ENCODE peak calls at places on chromosomes 16 and 17, in six cellular contexts. One of them, this sample, is unnamed. For H3K36me3 and H3K27me3, the result is how much of the 10 kb centered on the place peaks cover.

GRCh38 chr17:49942918-49943317 is 26.1 kb upstream of the DLX4 start:
- DNase-seq in naive thymus-derived CD4-positive, alpha-beta T cell: no peak
- DNase-seq in PC-9: no peak
- DNase-seq in tibial nerve: no peak
- DNase-seq in BE2C: no peak
- DNase-seq in adipocyte: no peak
- DNase-seq in this sample: no peak

GRCh38 chr17:69287168-69287567 is 39.8 kb downstream of the ABCA5 start:
- DNase-seq in tibial nerve: no peak
- DNase-seq in adipocyte: no peak
- DNase-seq in BE2C: no peak
- DNase-seq in PC-9: no peak
- DNase-seq in naive thymus-derived CD4-positive, alpha-beta T cell: no peak
- DNase-seq in this sample: no peak

GRCh38 chr17:66087073-66087472 is 104.9 kb downstream of the CEP112 start:
- DNase-seq in tibial nerve: no peak
- DNase-seq in naive thymus-derived CD4-positive, alpha-beta T cell: no peak
- DNase-seq in BE2C: no peak
- DNase-seq in adipocyte: peak
- DNase-seq in PC-9: no peak
- DNase-seq in this sample: no peak

GRCh38 chr16:48622456-48623303 is 12.7 kb upstream of the N4BP1 start:
- DNase-seq in BE2C: no peak
- DNase-seq in adipocyte: no peak
- DNase-seq in tibial nerve: no peak
- DNase-seq in naive thymus-derived CD4-positive, alpha-beta T cell: no peak
- DNase-seq in PC-9: no peak
- DNase-seq in this sample: no peak

GRCh38 chr16:64174327-64174726 is 947.5 kb downstream of the CDH11 start:
- DNase-seq in adipocyte: no peak
- DNase-seq in PC-9: no peak
- DNase-seq in BE2C: no peak
- DNase-seq in tibial nerve: no peak
- DNase-seq in naive thymus-derived CD4-positive, alpha-beta T cell: no peak
- DNase-seq in this sample: no peak

GRCh38 chr16:1971678-1972489 is at the start of gene TBL3:
- DNase-seq in adipocyte: peak
- DNase-seq in naive thymus-derived CD4-positive, alpha-beta T cell: peak
- DNase-seq in PC-9: peak
- DNase-seq in BE2C: peak
- DNase-seq in tibial nerve: peak
- DNase-seq in this sample: peak

GRCh38 chr16:914453-914852 is 56.3 kb downstream of the LMF1 start:
- DNase-seq in adipocyte: no peak
- DNase-seq in PC-9: no peak
- DNase-seq in naive thymus-derived CD4-positive, alpha-beta T cell: no peak
- DNase-seq in tibial nerve: no peak
- DNase-seq in BE2C: no peak
- DNase-seq in this sample: no peak

GRCh38 chr17:17235212-17236174 is 1.5 kb downstream of the FLCN start:
- DNase-seq in BE2C: no peak
- DNase-seq in tibial nerve: no peak
- DNase-seq in adipocyte: peak
- DNase-seq in naive thymus-derived CD4-positive, alpha-beta T cell: no peak
- DNase-seq in PC-9: peak
- DNase-seq in this sample: no peak

GRCh38 chr17:49454050-49454449 is 39.4 kb upstream of the PHB1 start:
- DNase-seq in tibial nerve: peak
- DNase-seq in PC-9: no peak
- DNase-seq in BE2C: no peak
- DNase-seq in naive thymus-derived CD4-positive, alpha-beta T cell: no peak
- DNase-seq in adipocyte: no peak
- DNase-seq in this sample: no peak

GRCh38 chr17:13721705-13722104 is 120.0 kb upstream of the HS3ST3A1 start:
- DNase-seq in tibial nerve: no peak
- DNase-seq in PC-9: no peak
- DNase-seq in BE2C: no peak
- DNase-seq in naive thymus-derived CD4-positive, alpha-beta T cell: no peak
- DNase-seq in adipocyte: no peak
- DNase-seq in this sample: no peak

GRCh38 chr16:81778861-81779539 is at the start of gene PLCG2:
- DNase-seq in BE2C: peak
- DNase-seq in adipocyte: peak
- DNase-seq in tibial nerve: peak
- DNase-seq in PC-9: peak
- DNase-seq in naive thymus-derived CD4-positive, alpha-beta T cell: peak
- DNase-seq in this sample: peak

GRCh38 chr17:44795928-44796327 is 34.2 kb downstream of the GJC1 start:
- DNase-seq in BE2C: no peak
- DNase-seq in adipocyte: no peak
- DNase-seq in tibial nerve: no peak
- DNase-seq in PC-9: no peak
- DNase-seq in naive thymus-derived CD4-positive, alpha-beta T cell: no peak
- DNase-seq in this sample: no peak

GRCh38 chr16:14346278-14347142 is 275.4 kb downstream of the MRTFB start:
- DNase-seq in BE2C: no peak
- DNase-seq in PC-9: no peak
- DNase-seq in adipocyte: no peak
- DNase-seq in tibial nerve: no peak
- DNase-seq in naive thymus-derived CD4-positive, alpha-beta T cell: no peak
- DNase-seq in this sample: no peak

GRCh38 chr16:74991593-74992403 is 6.9 kb upstream of the WDR59 start:
- DNase-seq in naive thymus-derived CD4-positive, alpha-beta T cell: no peak
- DNase-seq in BE2C: no peak
- DNase-seq in tibial nerve: no peak
- DNase-seq in PC-9: no peak
- DNase-seq in adipocyte: no peak
- DNase-seq in this sample: no peak

GRCh38 chr16:69444873-69445517 is 20.6 kb downstream of the CYB5B start:
- DNase-seq in BE2C: no peak
- DNase-seq in naive thymus-derived CD4-positive, alpha-beta T cell: no peak
- DNase-seq in adipocyte: peak
- DNase-seq in PC-9: no peak
- DNase-seq in tibial nerve: no peak
- DNase-seq in this sample: no peak

GRCh38 chr17:5118219-5118618 is 2.4 kb downstream of the USP6 start:
- DNase-seq in PC-9: no peak
- DNase-seq in tibial nerve: peak
- DNase-seq in BE2C: no peak
- DNase-seq in naive thymus-derived CD4-positive, alpha-beta T cell: no peak
- DNase-seq in adipocyte: no peak
- DNase-seq in this sample: no peak

GRCh38 chr16:15509051-15509592 is 74.7 kb downstream of the BMERB1 start:
- DNase-seq in PC-9: no peak
- DNase-seq in adipocyte: no peak
- DNase-seq in tibial nerve: no peak
- DNase-seq in naive thymus-derived CD4-positive, alpha-beta T cell: no peak
- DNase-seq in BE2C: no peak
- DNase-seq in this sample: no peak

GRCh38 chr16:77236063-77236511 is 36.9 kb downstream of the SYCE1L start:
- DNase-seq in adipocyte: peak
- DNase-seq in BE2C: peak
- DNase-seq in naive thymus-derived CD4-positive, alpha-beta T cell: peak
- DNase-seq in tibial nerve: peak
- DNase-seq in PC-9: peak
- DNase-seq in this sample: peak

GRCh38 chr17:27741361-27741861 is 58.9 kb downstream of the NOS2 start:
- DNase-seq in adipocyte: no peak
- DNase-seq in PC-9: no peak
- DNase-seq in tibial nerve: no peak
- DNase-seq in BE2C: no peak
- DNase-seq in naive thymus-derived CD4-positive, alpha-beta T cell: no peak
- DNase-seq in this sample: no peak

GRCh38 chr17:57597101-57597500 is 148.0 kb downstream of the CCDC182 start:
- DNase-seq in BE2C: no peak
- DNase-seq in naive thymus-derived CD4-positive, alpha-beta T cell: no peak
- DNase-seq in tibial nerve: no peak
- DNase-seq in adipocyte: no peak
- DNase-seq in PC-9: no peak
- DNase-seq in this sample: no peak

GRCh38 chr16:57608462-57609113 is 19.8 kb upstream of the ADGRG1 start:
- DNase-seq in BE2C: no peak
- DNase-seq in naive thymus-derived CD4-positive, alpha-beta T cell: no peak
- DNase-seq in tibial nerve: no peak
- DNase-seq in adipocyte: no peak
- DNase-seq in PC-9: no peak
- DNase-seq in this sample: no peak

GRCh38 chr17:39920218-39921210 is 2.1 kb upstream of the GSDMB start:
- DNase-seq in tibial nerve: no peak
- DNase-seq in adipocyte: no peak
- DNase-seq in BE2C: peak
- DNase-seq in naive thymus-derived CD4-positive, alpha-beta T cell: no peak
- DNase-seq in PC-9: no peak
- DNase-seq in this sample: peak

GRCh38 chr16:29765167-29766032 is 12.7 kb upstream of the ZG16 start:
- DNase-seq in naive thymus-derived CD4-positive, alpha-beta T cell: no peak
- DNase-seq in adipocyte: no peak
- DNase-seq in BE2C: no peak
- DNase-seq in tibial nerve: no peak
- DNase-seq in PC-9: peak
- DNase-seq in this sample: no peak

GRCh38 chr17:62968445-62968923 is 2.4 kb downstream of the TANC2 start:
- DNase-seq in PC-9: peak
- DNase-seq in tibial nerve: no peak
- DNase-seq in adipocyte: peak
- DNase-seq in BE2C: peak
- DNase-seq in naive thymus-derived CD4-positive, alpha-beta T cell: no peak
- DNase-seq in this sample: peak

GRCh38 chr16:27690604-27691003 is 140.7 kb downstream of the KATNIP start:
- DNase-seq in adipocyte: no peak
- DNase-seq in tibial nerve: no peak
- DNase-seq in BE2C: no peak
- DNase-seq in naive thymus-derived CD4-positive, alpha-beta T cell: no peak
- DNase-seq in PC-9: peak
- DNase-seq in this sample: no peak

GRCh38 chr16:75074920-75075687 is 41.5 kb downstream of the LDHD start:
- DNase-seq in PC-9: no peak
- DNase-seq in tibial nerve: no peak
- DNase-seq in naive thymus-derived CD4-positive, alpha-beta T cell: peak
- DNase-seq in adipocyte: no peak
- DNase-seq in BE2C: no peak
- DNase-seq in this sample: peak

GRCh38 chr17:7781467-7781866 is 52.5 kb upstream of the KDM6B start:
- DNase-seq in PC-9: no peak
- DNase-seq in tibial nerve: no peak
- DNase-seq in naive thymus-derived CD4-positive, alpha-beta T cell: no peak
- DNase-seq in BE2C: no peak
- DNase-seq in adipocyte: no peak
- DNase-seq in this sample: peak

GRCh38 chr17:66348605-66349165 is 46.3 kb downstream of the PRKCA start:
- DNase-seq in naive thymus-derived CD4-positive, alpha-beta T cell: no peak
- DNase-seq in PC-9: peak
- DNase-seq in BE2C: peak
- DNase-seq in adipocyte: peak
- DNase-seq in tibial nerve: no peak
- DNase-seq in this sample: no peak

GRCh38 chr17:75493476-75494129 is 21.7 kb downstream of the CASKIN2 start:
- DNase-seq in naive thymus-derived CD4-positive, alpha-beta T cell: no peak
- DNase-seq in PC-9: no peak
- DNase-seq in BE2C: no peak
- DNase-seq in adipocyte: no peak
- DNase-seq in tibial nerve: no peak
- DNase-seq in this sample: no peak
- H3K36me3 ChIP-seq in naive thymus-derived CD4-positive, alpha-beta T cell: under half
- H3K36me3 ChIP-seq in PC-9: under half
- H3K36me3 ChIP-seq in BE2C: under half
- H3K36me3 ChIP-seq in adipocyte: half or more
- H3K36me3 ChIP-seq in tibial nerve: half or more
- H3K36me3 ChIP-seq in this sample: under half

GRCh38 chr17:29726721-29727252 is 104.1 kb upstream of the CORO6 start:
- DNase-seq in BE2C: peak
- DNase-seq in adipocyte: no peak
- DNase-seq in tibial nerve: no peak
- DNase-seq in PC-9: no peak
- DNase-seq in naive thymus-derived CD4-positive, alpha-beta T cell: no peak
- DNase-seq in this sample: peak
- H3K4me3 ChIP-seq in BE2C: peak
- H3K4me3 ChIP-seq in adipocyte: no peak
- H3K4me3 ChIP-seq in tibial nerve: no peak
- H3K4me3 ChIP-seq in PC-9: no peak
- H3K4me3 ChIP-seq in naive thymus-derived CD4-positive, alpha-beta T cell: no peak
- H3K4me3 ChIP-seq in this sample: no peak

DNA sequence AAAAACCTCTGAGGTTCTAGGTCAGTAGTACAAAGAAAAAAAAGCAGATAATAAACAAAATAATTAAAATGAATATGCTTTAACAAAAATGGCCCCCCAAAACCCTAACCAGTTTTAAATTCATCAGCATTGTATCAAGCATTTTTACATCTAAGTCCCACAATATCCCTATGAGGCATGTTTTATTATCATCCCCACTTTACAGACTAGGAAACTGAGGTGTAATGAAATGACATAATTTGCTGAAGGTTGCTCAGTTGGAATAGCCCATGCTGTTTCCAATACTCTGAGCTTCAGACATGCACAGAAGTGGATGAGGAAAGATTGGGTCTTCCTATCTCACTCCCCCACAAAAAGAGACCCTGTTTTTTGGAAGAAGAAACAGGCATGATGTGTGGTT is 88.3 kb downstream of the SNX11 start:
- DNase-seq in PC-9: no peak
- DNase-seq in adipocyte: no peak
- DNase-seq in BE2C: no peak
- DNase-seq in naive thymus-derived CD4-positive, alpha-beta T cell: no peak
- DNase-seq in tibial nerve: no peak
- DNase-seq in this sample: no peak
- H3K27me3 ChIP-seq in PC-9: under half
- H3K27me3 ChIP-seq in adipocyte: under half
- H3K27me3 ChIP-seq in BE2C: half or more
- H3K27me3 ChIP-seq in naive thymus-derived CD4-positive, alpha-beta T cell: under half
- H3K27me3 ChIP-seq in tibial nerve: under half
- H3K27me3 ChIP-seq in this sample: under half

GRCh38 chr16:87415441-87415840 is 23.3 kb downstream of the MAP1LC3B start:
- DNase-seq in BE2C: no peak
- DNase-seq in PC-9: no peak
- DNase-seq in naive thymus-derived CD4-positive, alpha-beta T cell: no peak
- DNase-seq in adipocyte: no peak
- DNase-seq in tibial nerve: no peak
- DNase-seq in this sample: no peak
- H3K36me3 ChIP-seq in BE2C: half or more
- H3K36me3 ChIP-seq in PC-9: under half
- H3K36me3 ChIP-seq in naive thymus-derived CD4-positive, alpha-beta T cell: under half
- H3K36me3 ChIP-seq in adipocyte: half or more
- H3K36me3 ChIP-seq in tibial nerve: half or more
- H3K36me3 ChIP-seq in this sample: under half

This sample was measured in GM06990.